ENCODE peak calls at places on chromosomes 1 and 21, in six cellular contexts. M is dorsolateral prefrontal cortex, E is HL-60, S is AG04450, O is PC-3, W is mammary epithelial cell. N is an unnamed sample.

GRCh38 chr21:42835611-42836401 is 43.5 kb downstream of the WDR4 start:
- DNase-seq in M (no peak), E (no peak), S (no peak), O (no peak), W (no peak), N (no peak)

GRCh38 chr1:46333300-46334029 is 7.1 kb upstream of the NSUN4 start:
- DNase-seq in M (no peak), E (peak; percentile 68), S (no peak), O (peak; percentile 60), W (peak; percentile 27), N (peak; percentile 18)

GRCh38 chr1:42737257-42737656 is 2.8 kb downstream of the CLDN19 start:
- DNase-seq in M (no peak), E (peak; percentile 89), S (no peak), O (peak; percentile 52), W (peak; percentile 34), N (no peak)

GRCh38 chr1:111571987-111572386 is 47.6 kb upstream of the RAP1A start:
- DNase-seq in M (no peak), E (no peak), S (peak; percentile 41), O (no peak), W (no peak), N (no peak)

GRCh38 chr1:31505884-31506497 is 70.3 kb upstream of the TINAGL1 start:
- DNase-seq in M (no peak), E (peak; percentile 93), S (peak; percentile 43), O (peak; percentile 44), W (peak; percentile 45), N (no peak)

GRCh38 chr1:75811211-75811981 is 14.7 kb downstream of the MSH4 start:
- DNase-seq in M (no peak), E (no peak), S (no peak), O (no peak), W (no peak), N (peak; percentile 18)

GRCh38 chr21:16378570-16378969 is 648.8 kb downstream of the USP25 start:
- DNase-seq in M (no peak), E (no peak), S (no peak), O (no peak), W (no peak), N (no peak)

GRCh38 chr1:222644649-222645005 is 26.7 kb downstream of the MIA3 start:
- DNase-seq in M (no peak), E (no peak), S (no peak), O (no peak), W (no peak), N (no peak)

GRCh38 chr1:75132421-75133381 is 1.5 kb upstream of the LHX8 start:
- DNase-seq in M (no peak), E (no peak), S (no peak), O (no peak), W (no peak), N (no peak)

GRCh38 chr1:32619701-32620485 is 30.5 kb downstream of the ZBTB8OS start:
- DNase-seq in M (no peak), E (no peak), S (no peak), O (peak; percentile 37), W (no peak), N (peak; percentile 5)

GRCh38 chr1:905071-905749 is 18.5 kb upstream of the SAMD11 start:
- DNase-seq in M (no peak), E (peak; percentile 80), S (no peak), O (no peak), W (no peak), N (peak; percentile 53)

GRCh38 chr1:214917081-214917635 is 165.4 kb upstream of the KCNK2 start:
- DNase-seq in M (no peak), E (no peak), S (no peak), O (no peak), W (no peak), N (no peak)

GRCh38 chr1:94678187-94678863 is 136.8 kb upstream of the F3 start:
- DNase-seq in M (no peak), E (no peak), S (no peak), O (no peak), W (no peak), N (no peak)

GRCh38 chr1:17027403-17027802 is 15.7 kb upstream of the ATP13A2 start:
- DNase-seq in M (no peak), E (no peak), S (no peak), O (no peak), W (no peak), N (no peak)

GRCh38 chr1:93353286-93353685 is 7.6 kb downstream of the DR1 start:
- DNase-seq in M (no peak), E (no peak), S (no peak), O (no peak), W (no peak), N (peak; percentile 15)

GRCh38 chr1:80274256-80274655 is 1267.7 kb upstream of the ADGRL4 start:
- DNase-seq in M (no peak), E (no peak), S (no peak), O (no peak), W (no peak), N (no peak)

GRCh38 chr1:145997156-145998023 is 1.0 kb upstream of the TXNIP start:
- DNase-seq in M (no peak), E (peak; percentile 52), S (no peak), O (no peak), W (no peak), N (no peak)

GRCh38 chr1:226784081-226785049 is 45.3 kb upstream of the ITPKB start:
- DNase-seq in M (peak; percentile 74), E (no peak), S (no peak), O (peak; percentile 93), W (no peak), N (peak; percentile 19)

GRCh38 chr1:60428161-60428560 is 354.6 kb upstream of the C1orf87 start:
- DNase-seq in M (no peak), E (no peak), S (no peak), O (no peak), W (no peak), N (peak; percentile 20)

GRCh38 chr1:86068126-86068805 is 88.3 kb downstream of the COL24A1 start:
- DNase-seq in M (no peak), E (no peak), S (no peak), O (no peak), W (no peak), N (no peak)

GRCh38 chr21:35475006-35475405 is 425.9 kb upstream of the RUNX1 start:
- DNase-seq in M (no peak), E (peak; percentile 11), S (no peak), O (no peak), W (no peak), N (no peak)

GRCh38 chr1:6211731-6212130 is 5.8 kb downstream of the RNF207 start:
- DNase-seq in M (no peak), E (no peak), S (no peak), O (no peak), W (no peak), N (no peak)

GRCh38 chr1:76802094-76802493 is 65.2 kb upstream of the ST6GALNAC5 start:
- DNase-seq in M (no peak), E (no peak), S (no peak), O (no peak), W (no peak), N (no peak)

GRCh38 chr1:201769966-201770365 is 59.0 kb upstream of the IPO9 start:
- DNase-seq in M (peak; percentile 91), E (no peak), S (no peak), O (no peak), W (peak; percentile 66), N (peak; percentile 93)

GRCh38 chr1:212529211-212529731 is 79.3 kb upstream of the ATF3 start:
- DNase-seq in M (no peak), E (no peak), S (no peak), O (peak; percentile 70), W (peak; percentile 45), N (no peak)

GRCh38 chr1:14485285-14485684 is 113.2 kb upstream of the KAZN start:
- DNase-seq in M (no peak), E (no peak), S (no peak), O (no peak), W (no peak), N (no peak)

GRCh38 chr1:14486401-14487110 is 111.9 kb upstream of the KAZN start:
- DNase-seq in M (no peak), E (no peak), S (no peak), O (peak; percentile 99), W (peak; percentile 64), N (no peak)

GRCh38 chr1:14482784-14483183 is 115.7 kb upstream of the KAZN start:
- DNase-seq in M (no peak), E (no peak), S (no peak), O (no peak), W (no peak), N (no peak)

GRCh38 chr1:14487671-14488070 is 110.8 kb upstream of the KAZN start:
- DNase-seq in M (no peak), E (no peak), S (no peak), O (peak; percentile 38), W (no peak), N (no peak)
- H3K27ac ChIP-seq in M (no peak overlapping the region), E (no peak overlapping the region), S (no peak overlapping the region), O (peak overlapping the region; percentile 89), W (no peak overlapping the region), N (no peak overlapping the region)

GRCh38 chr21:41671859-41672542 is 94.9 kb downstream of the RIPK4 start:
- DNase-seq in M (no peak), E (no peak), S (no peak), O (no peak), W (no peak), N (no peak)
- TF ChIP-seq CTCF in M (no peak), E (no peak), S (no peak), O (no peak), W (no peak), N (no peak)

GRCh38 chr21:26117324-26117971 is 53.1 kb downstream of the APP start:
- DNase-seq in M (no peak), E (no peak), S (no peak), O (no peak), W (no peak), N (no peak)

GRCh38 chr21:26115346-26115745 is 55.2 kb downstream of the APP start:
- DNase-seq in M (no peak), E (no peak), S (no peak), O (peak; percentile 70), W (peak; percentile 69), N (peak; percentile 41)

GRCh38 chr21:26116456-26117011 is 54.0 kb downstream of the APP start:
- DNase-seq in M (no peak), E (no peak), S (no peak), O (peak; percentile 84), W (peak; percentile 59), N (peak; percentile 73)

GRCh38 chr21:26117972-26118367 is 52.6 kb downstream of the APP start:
- DNase-seq in M (no peak), E (no peak), S (no peak), O (no peak), W (no peak), N (no peak)

GRCh38 chr21:26115899-26116298 is 54.7 kb downstream of the APP start:
- DNase-seq in M (no peak), E (no peak), S (peak; percentile 18), O (peak; percentile 54), W (peak; percentile 75), N (no peak)
- H3K27ac ChIP-seq in M (peak overlapping the region; percentile 96), E (no peak overlapping the region), S (no peak overlapping the region), O (peak overlapping the region; percentile 96), W (peak overlapping the region; percentile 79), N (no peak overlapping the region)

DNA sequence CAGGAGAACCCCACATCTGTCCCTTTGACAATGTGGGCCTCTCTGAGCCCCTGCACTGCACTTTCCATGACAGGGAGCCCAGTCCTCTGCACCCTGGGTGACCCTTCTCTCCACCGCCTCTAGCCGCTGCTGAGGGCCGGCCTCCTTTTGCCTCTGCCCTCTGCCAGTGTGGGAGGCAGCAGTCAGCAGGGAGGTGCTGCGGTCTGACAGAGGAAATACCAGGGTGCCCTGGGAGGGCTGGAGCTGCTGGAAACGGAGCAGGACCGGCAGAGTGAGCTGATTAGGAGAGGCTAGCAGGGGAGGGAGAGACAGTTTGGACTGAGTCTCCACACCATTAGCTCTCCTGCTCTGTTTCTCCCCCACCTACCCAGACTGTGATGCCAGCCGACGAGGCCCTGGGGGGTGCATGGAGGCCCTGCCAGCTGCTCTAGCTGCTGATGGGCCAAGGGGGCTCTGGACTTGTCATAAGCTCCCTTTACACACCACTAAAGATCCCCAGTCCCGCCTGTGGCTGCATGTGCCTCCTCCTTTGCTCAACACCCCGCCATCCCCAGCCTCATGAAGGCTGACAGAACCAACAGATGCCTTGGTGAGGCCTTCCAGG is 171.1 kb upstream of the KLHDC7A start:
- DNase-seq in M (no peak), E (no peak), S (no peak), O (no peak), W (no peak), N (no peak)
- TF ChIP-seq CTCF in M (no peak), E (no peak), S (no peak), O (no peak), W (no peak), N (no peak)

N was measured in cardiac muscle cell.